ENCODE peak calls at places on chromosomes 7 and 10, in ten cellular contexts. Y, R, W, I, Q, T, P, J, E and V are unnamed samples.

GRCh38 chr10:6384847-6385246 is 182.1 kb downstream of the PFKFB3 start:
- DNase-seq in Y (no peak), R (no peak), W (no peak), I (no peak), Q (no peak), T (no peak), P (no peak), J (no peak), E (no peak), V (no peak)

GRCh38 chr10:43201545-43202131 is 63.4 kb downstream of the CSGALNACT2 start:
- DNase-seq in Y (no peak), R (peak), W (no peak), I (no peak), Q (no peak), T (no peak), P (no peak), J (peak), E (no peak), V (no peak)

GRCh38 chr10:13717936-13718772 is 131.4 kb downstream of the PRPF18 start:
- DNase-seq in Y (no peak), R (peak), W (peak), I (peak), Q (no peak), T (peak), P (no peak), J (peak), E (peak), V (peak)

GRCh38 chr10:30736685-30737232 is 107.2 kb upstream of the LYZL2 start:
- DNase-seq in Y (peak), R (peak), W (peak), I (peak), Q (no peak), T (peak), P (no peak), J (no peak), E (peak), V (peak)

GRCh38 chr7:80450621-80451308 is 61.1 kb downstream of the GNAT3 start:
- DNase-seq in Y (no peak), R (no peak), W (peak), I (no peak), Q (no peak), T (peak), P (no peak), J (no peak), E (no peak), V (peak)

GRCh38 chr10:613217-613616 is 76.3 kb downstream of the DIP2C start:
- DNase-seq in Y (no peak), R (peak), W (no peak), I (no peak), Q (no peak), T (no peak), P (no peak), J (no peak), E (no peak), V (no peak)

GRCh38 chr7:43781726-43782607 is 23.5 kb downstream of the BLVRA start:
- DNase-seq in Y (no peak), R (no peak), W (peak), I (no peak), Q (peak), T (peak), P (no peak), J (no peak), E (no peak), V (no peak)

GRCh38 chr10:124000792-124001201 is 92.6 kb downstream of the CHST15 start:
- DNase-seq in Y (no peak), R (no peak), W (no peak), I (no peak), Q (peak), T (no peak), P (no peak), J (no peak), E (no peak), V (no peak)

GRCh38 chr7:147833549-147833948 is 757.0 kb upstream of the C7orf33 start:
- DNase-seq in Y (no peak), R (no peak), W (no peak), I (no peak), Q (no peak), T (no peak), P (no peak), J (no peak), E (no peak), V (no peak)

GRCh38 chr10:101397140-101397539 is 43.2 kb downstream of the BTRC start:
- DNase-seq in Y (peak), R (no peak), W (peak), I (peak), Q (no peak), T (peak), P (peak), J (no peak), E (peak), V (peak)

GRCh38 chr7:44801890-44802289 is 5.4 kb downstream of the PPIA start:
- DNase-seq in Y (no peak), R (no peak), W (no peak), I (no peak), Q (no peak), T (peak), P (no peak), J (no peak), E (no peak), V (no peak)

GRCh38 chr10:77859865-77860282 is 66.7 kb downstream of the DLG5 start:
- DNase-seq in Y (no peak), R (no peak), W (no peak), I (no peak), Q (no peak), T (no peak), P (no peak), J (no peak), E (no peak), V (no peak)

GRCh38 chr7:34048445-34048844 is 143.1 kb downstream of the BMPER start:
- DNase-seq in Y (no peak), R (no peak), W (no peak), I (no peak), Q (no peak), T (no peak), P (no peak), J (no peak), E (no peak), V (no peak)

GRCh38 chr7:73585196-73585595 is 6.8 kb upstream of the TBL2 start:
- DNase-seq in Y (no peak), R (no peak), W (peak), I (no peak), Q (no peak), T (peak), P (no peak), J (peak), E (no peak), V (no peak)

GRCh38 chr7:157482517-157483120 is 145.8 kb downstream of the DNAJB6 start:
- DNase-seq in Y (no peak), R (no peak), W (no peak), I (no peak), Q (peak), T (no peak), P (no peak), J (no peak), E (no peak), V (no peak)

GRCh38 chr7:26151096-26151495 is 902 bp upstream of the NFE2L3 start:
- DNase-seq in Y (no peak), R (no peak), W (no peak), I (no peak), Q (no peak), T (no peak), P (no peak), J (no peak), E (no peak), V (no peak)

GRCh38 chr10:114261116-114261515 is 22.1 kb downstream of the VWA2 start:
- DNase-seq in Y (no peak), R (no peak), W (peak), I (no peak), Q (no peak), T (peak), P (no peak), J (no peak), E (peak), V (peak)

GRCh38 chr7:150332852-150333635 is 8.4 kb downstream of the RARRES2 start:
- DNase-seq in Y (no peak), R (no peak), W (no peak), I (no peak), Q (no peak), T (no peak), P (no peak), J (no peak), E (no peak), V (no peak)

GRCh38 chr7:73303546-73303945 is 5.1 kb downstream of the NSUN5 start:
- DNase-seq in Y (no peak), R (no peak), W (no peak), I (no peak), Q (no peak), T (no peak), P (no peak), J (no peak), E (no peak), V (no peak)

GRCh38 chr7:80929619-80930018 is 10.8 kb upstream of the SEMA3C start:
- DNase-seq in Y (no peak), R (no peak), W (no peak), I (no peak), Q (no peak), T (no peak), P (no peak), J (no peak), E (no peak), V (no peak)

GRCh38 chr10:89805599-89806013 is 104.2 kb downstream of the KIF20B start:
- DNase-seq in Y (no peak), R (no peak), W (no peak), I (no peak), Q (no peak), T (no peak), P (no peak), J (no peak), E (no peak), V (no peak)

GRCh38 chr10:133013478-133013877 is 71.1 kb upstream of the CFAP46 start:
- DNase-seq in Y (no peak), R (peak), W (no peak), I (no peak), Q (peak), T (no peak), P (no peak), J (peak), E (no peak), V (no peak)

GRCh38 chr7:23944131-23944530 is 234.1 kb downstream of the STK31 start:
- DNase-seq in Y (no peak), R (no peak), W (no peak), I (no peak), Q (no peak), T (no peak), P (no peak), J (no peak), E (no peak), V (no peak)

GRCh38 chr7:16479587-16479986 is 14.0 kb upstream of the SOSTDC1 start:
- DNase-seq in Y (no peak), R (no peak), W (no peak), I (no peak), Q (no peak), T (peak), P (no peak), J (no peak), E (no peak), V (no peak)

GRCh38 chr10:86706401-86706841 is 38.1 kb downstream of the LDB3 start:
- DNase-seq in Y (no peak), R (no peak), W (no peak), I (no peak), Q (peak), T (no peak), P (no peak), J (peak), E (no peak), V (no peak)

GRCh38 chr7:4607321-4607729 is 74.8 kb upstream of the FOXK1 start:
- DNase-seq in Y (no peak), R (no peak), W (no peak), I (no peak), Q (no peak), T (no peak), P (no peak), J (peak), E (no peak), V (no peak)
- TF ChIP-seq CTCF in Y (no peak), R (no peak), W (no peak), I (no peak), Q (no peak), T (no peak), P (no peak), J (no peak), E (no peak), V (no peak)

DNA sequence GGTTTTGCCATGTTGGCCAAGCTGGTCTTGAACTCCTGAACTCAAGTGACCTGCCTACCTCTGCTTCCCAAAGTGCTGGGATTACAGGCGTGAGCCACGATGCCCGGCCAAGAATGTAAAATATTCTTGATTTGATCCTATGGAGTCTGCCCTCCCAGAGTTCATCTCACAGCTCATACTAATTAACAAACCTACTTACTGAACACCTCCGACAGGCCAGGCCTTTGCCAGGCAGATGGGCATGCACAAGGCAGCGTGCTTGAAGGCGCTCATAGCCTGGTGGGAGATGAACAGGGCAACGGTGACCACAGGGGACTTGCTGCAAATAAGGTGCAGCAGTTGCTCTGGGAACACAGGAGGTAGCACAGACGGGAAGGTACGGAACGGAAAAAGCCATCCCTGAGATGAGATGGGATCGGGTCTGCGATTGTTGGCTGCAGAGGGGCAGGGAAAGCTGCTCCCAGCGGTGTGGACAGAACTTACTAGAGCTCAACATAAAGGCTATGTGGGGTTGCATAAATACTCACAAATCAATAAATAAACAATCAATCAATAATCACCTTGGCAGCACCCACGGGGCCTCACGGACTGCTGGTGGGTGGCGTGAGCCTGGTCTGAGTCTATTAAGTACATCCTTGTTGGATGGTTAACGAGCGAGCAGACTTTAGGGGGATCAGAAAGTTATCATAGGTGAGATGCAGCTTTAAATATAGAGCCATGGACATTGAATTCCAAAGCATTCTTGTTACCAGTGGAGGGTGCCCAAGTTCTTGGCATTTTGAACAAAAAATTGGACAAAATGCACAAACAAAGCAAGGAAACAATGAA is 4.7 kb downstream of the ACBD7 start:
- DNase-seq in Y (no peak), R (no peak), W (no peak), I (no peak), Q (no peak), T (no peak), P (no peak), J (no peak), E (no peak), V (no peak)
- TF ChIP-seq CTCF in Y (no peak), R (no peak), W (peak), I (no peak), Q (no peak), T (peak), P (no peak), J (no peak), E (no peak), V (peak)

GRCh38 chr7:130276796-130277762 is 10.4 kb downstream of the CPA2 start:
- DNase-seq in Y (no peak), R (no peak), W (peak), I (peak), Q (no peak), T (peak), P (no peak), J (no peak), E (no peak), V (peak)

GRCh38 chr7:130274983-130275649 is 8.5 kb downstream of the CPA2 start:
- DNase-seq in Y (no peak), R (no peak), W (peak), I (no peak), Q (no peak), T (no peak), P (no peak), J (no peak), E (no peak), V (no peak)

GRCh38 chr7:130278892-130279690 is 12.4 kb downstream of the CPA2 start:
- DNase-seq in Y (no peak), R (no peak), W (peak), I (peak), Q (no peak), T (peak), P (no peak), J (no peak), E (no peak), V (peak)

GRCh38 chr7:130275826-130276291 is 9.2 kb downstream of the CPA2 start:
- DNase-seq in Y (no peak), R (no peak), W (peak), I (no peak), Q (no peak), T (no peak), P (no peak), J (no peak), E (no peak), V (peak)

DNA sequence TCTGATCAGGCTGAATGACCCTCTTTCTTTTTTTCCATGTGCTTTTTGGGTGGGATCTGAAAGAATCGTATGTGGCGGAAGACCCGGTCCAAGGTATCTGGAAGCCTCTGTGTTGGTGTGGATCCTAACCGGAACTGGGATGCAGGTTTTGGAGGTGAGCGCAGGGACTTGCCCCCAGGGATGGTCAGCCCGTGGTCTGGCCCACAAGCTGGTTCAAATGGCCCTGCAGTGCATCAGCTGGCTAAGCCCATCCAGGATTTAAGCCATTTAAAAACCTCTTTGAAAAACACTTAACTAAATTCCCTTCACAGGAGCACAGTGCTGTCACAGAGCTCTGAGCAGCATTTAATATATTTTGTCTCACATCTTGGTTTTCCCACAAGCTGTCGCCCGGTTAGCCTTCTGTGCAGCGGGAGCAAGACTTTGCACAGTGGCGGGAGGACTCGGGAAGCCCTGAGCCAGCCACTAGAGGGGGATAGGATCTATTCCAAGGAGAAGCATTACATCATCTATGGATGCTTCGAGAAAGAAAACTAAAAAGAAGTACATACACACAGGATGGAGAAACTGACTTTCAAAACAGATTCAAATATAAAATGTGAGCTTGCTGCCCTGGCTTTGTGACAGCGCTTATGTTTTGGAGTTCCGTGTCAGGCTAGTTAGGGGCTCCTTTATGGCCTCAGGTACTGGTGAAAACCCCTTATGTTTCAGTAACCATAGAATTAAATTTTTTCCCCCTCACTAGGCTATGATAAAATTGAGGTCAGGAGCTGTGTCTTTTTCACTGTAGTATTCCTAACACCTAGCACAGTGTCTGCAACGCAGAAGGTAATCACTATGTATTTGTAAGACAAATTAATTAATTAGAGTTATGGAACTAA is 11.3 kb downstream of the CPA2 start:
- DNase-seq in Y (no peak), R (peak), W (peak), I (no peak), Q (no peak), T (peak), P (no peak), J (peak), E (no peak), V (no peak)
- TF ChIP-seq CTCF in Y (peak), R (peak), W (peak), I (peak), Q (no peak), T (peak), P (peak), J (peak), E (peak), V (peak)

GRCh38 chr10:79176949-79177602 is 108.3 kb downstream of the ZMIZ1 start:
- DNase-seq in Y (no peak), R (no peak), W (peak), I (no peak), Q (no peak), T (peak), P (peak), J (no peak), E (no peak), V (no peak)
- TF ChIP-seq CTCF in Y (no peak), R (no peak), W (no peak), I (no peak), Q (no peak), T (no peak), P (no peak), J (no peak), E (no peak), V (no peak)

GRCh38 chr7:97844036-97844435 is 28.2 kb downstream of the ASNS start:
- DNase-seq in Y (no peak), R (no peak), W (no peak), I (no peak), Q (no peak), T (peak), P (no peak), J (no peak), E (no peak), V (no peak)
- TF ChIP-seq CTCF in Y (no peak), R (no peak), W (no peak), I (peak), Q (no peak), T (peak), P (peak), J (no peak), E (no peak), V (no peak)